ENCODE peak calls at places on chromosomes 5 and 9, in seven cellular contexts. L, O, C, M, E, F and D are unnamed samples.

GRCh38 chr9:136122425-136123383 is 4.0 kb upstream of the TMEM250 start:
- DNase-seq in L (peak), O (peak), C (peak), M (peak), E (no peak), F (peak), D (peak)

GRCh38 chr5:141003026-141003425 is 36.8 kb downstream of the PCDHAC2 start:
- DNase-seq in L (no peak), O (no peak), C (no peak), M (no peak), E (no peak), F (no peak), D (no peak)

GRCh38 chr5:156735477-156735876 is 114.6 kb upstream of the PPP1R2B start:
- DNase-seq in L (no peak), O (no peak), C (no peak), M (no peak), E (no peak), F (no peak), D (no peak)

GRCh38 chr5:179121667-179122111 is 61.5 kb downstream of the ZNF354C start:
- DNase-seq in L (no peak), O (peak), C (peak), M (no peak), E (no peak), F (no peak), D (no peak)

GRCh38 chr5:143080407-143080806 is 310.2 kb downstream of the ARHGAP26 start:
- DNase-seq in L (no peak), O (no peak), C (no peak), M (no peak), E (no peak), F (no peak), D (no peak)

GRCh38 chr5:18321516-18321915 is 687.3 kb downstream of the TAF11L14 start:
- DNase-seq in L (no peak), O (no peak), C (no peak), M (no peak), E (no peak), F (no peak), D (no peak)

GRCh38 chr5:102388235-102388634 is 92.2 kb upstream of the SLCO4C1 start:
- DNase-seq in L (no peak), O (no peak), C (no peak), M (no peak), E (no peak), F (no peak), D (no peak)

GRCh38 chr9:91606255-91606995 is 182.8 kb upstream of the NFIL3 start:
- DNase-seq in L (no peak), O (no peak), C (no peak), M (no peak), E (no peak), F (no peak), D (no peak)

GRCh38 chr9:120846251-120846869 is 3.6 kb upstream of the PSMD5 start:
- DNase-seq in L (no peak), O (no peak), C (no peak), M (no peak), E (no peak), F (no peak), D (no peak)

GRCh38 chr5:148632978-148633377 is 21.3 kb downstream of the HTR4 start:
- DNase-seq in L (no peak), O (no peak), C (no peak), M (no peak), E (no peak), F (no peak), D (no peak)

GRCh38 chr5:28896949-28897348 is 1858.6 kb upstream of the CDH9 start:
- DNase-seq in L (no peak), O (no peak), C (no peak), M (no peak), E (no peak), F (no peak), D (no peak)

GRCh38 chr9:93083592-93084470 is 12.2 kb upstream of the CARD19 start:
- DNase-seq in L (no peak), O (peak), C (peak), M (no peak), E (no peak), F (no peak), D (no peak)

GRCh38 chr5:61332369-61332745 is 299 bp downstream of the ZSWIM6 start:
- DNase-seq in L (peak), O (no peak), C (no peak), M (no peak), E (peak), F (no peak), D (no peak)

GRCh38 chr5:134003957-134004625 is 684 bp downstream of the VDAC1 start:
- DNase-seq in L (peak), O (peak), C (peak), M (no peak), E (no peak), F (peak), D (no peak)

GRCh38 chr9:92969516-92970466 is 22.5 kb downstream of the FGD3 start:
- DNase-seq in L (no peak), O (peak), C (peak), M (no peak), E (no peak), F (no peak), D (no peak)

GRCh38 chr5:44626846-44627245 is 181.9 kb upstream of the MRPS30 start:
- DNase-seq in L (no peak), O (no peak), C (no peak), M (no peak), E (no peak), F (no peak), D (no peak)

GRCh38 chr9:81559741-81560140 is 129.6 kb downstream of the TLE1 start:
- DNase-seq in L (no peak), O (no peak), C (no peak), M (no peak), E (no peak), F (peak), D (no peak)

GRCh38 chr9:34124923-34125322 is 1.6 kb downstream of the DCAF12 start:
- DNase-seq in L (no peak), O (no peak), C (no peak), M (no peak), E (no peak), F (no peak), D (no peak)

GRCh38 chr5:13821366-13821765 is 123.1 kb downstream of the DNAH5 start:
- DNase-seq in L (no peak), O (no peak), C (no peak), M (no peak), E (no peak), F (no peak), D (no peak)

GRCh38 chr5:75239681-75240080 is 3.0 kb upstream of the ANKRD31 start:
- DNase-seq in L (no peak), O (no peak), C (no peak), M (no peak), E (no peak), F (no peak), D (no peak)

GRCh38 chr9:72440383-72440782 is 75.4 kb upstream of the ZFAND5 start:
- DNase-seq in L (no peak), O (no peak), C (no peak), M (no peak), E (no peak), F (no peak), D (no peak)